ENCODE peak calls at places on chromosomes 13 and 19, in eight cellular contexts. One of them, this sample, is unnamed.

GRCh38 chr13:50979187-50979586 is 69.6 kb downstream of the RNASEH2B start:
- DNase-seq in K562: no peak
- DNase-seq in B cell: no peak
- DNase-seq in heart right ventricle: no peak
- DNase-seq in transverse colon: no peak
- DNase-seq in type B pancreatic cell: no peak
- DNase-seq in esophagus squamous epithelium: no peak
- DNase-seq in fibroblast of lung: peak; percentile 50
- DNase-seq in this sample: no peak

GRCh38 chr19:7783991-7784421 is 21.0 kb downstream of the CLEC4M start:
- DNase-seq in esophagus squamous epithelium: no peak
- DNase-seq in B cell: no peak
- DNase-seq in heart right ventricle: no peak
- DNase-seq in K562: no peak
- DNase-seq in transverse colon: no peak
- DNase-seq in type B pancreatic cell: no peak
- DNase-seq in fibroblast of lung: peak; percentile 53
- DNase-seq in this sample: peak; percentile 6

GRCh38 chr13:110916671-110917142 is 1.8 kb upstream of the ANKRD10 start:
- DNase-seq in heart right ventricle: no peak
- DNase-seq in transverse colon: no peak
- DNase-seq in fibroblast of lung: peak; percentile 51
- DNase-seq in K562: no peak
- DNase-seq in type B pancreatic cell: no peak
- DNase-seq in B cell: no peak
- DNase-seq in esophagus squamous epithelium: no peak
- DNase-seq in this sample: peak; percentile 79

GRCh38 chr13:57633950-57634828 is 2.6 kb downstream of the PCDH17 start:
- DNase-seq in fibroblast of lung: no peak
- DNase-seq in heart right ventricle: peak; percentile 20
- DNase-seq in esophagus squamous epithelium: no peak
- DNase-seq in transverse colon: no peak
- DNase-seq in B cell: no peak
- DNase-seq in K562: no peak
- DNase-seq in type B pancreatic cell: peak; percentile 67
- DNase-seq in this sample: no peak

GRCh38 chr19:51096473-51097165 is 11.6 kb downstream of the CTU1 start:
- DNase-seq in esophagus squamous epithelium: no peak
- DNase-seq in transverse colon: no peak
- DNase-seq in type B pancreatic cell: no peak
- DNase-seq in B cell: no peak
- DNase-seq in fibroblast of lung: no peak
- DNase-seq in K562: no peak
- DNase-seq in heart right ventricle: no peak
- DNase-seq in this sample: no peak

GRCh38 chr19:56139847-56140582 is 1.1 kb upstream of the ZNF444 start:
- DNase-seq in esophagus squamous epithelium: no peak
- DNase-seq in K562: peak; percentile 75
- DNase-seq in B cell: no peak
- DNase-seq in type B pancreatic cell: no peak
- DNase-seq in heart right ventricle: no peak
- DNase-seq in fibroblast of lung: no peak
- DNase-seq in transverse colon: no peak
- DNase-seq in this sample: no peak

GRCh38 chr19:41641879-41642485 is 15.1 kb upstream of the CEACAM4 start:
- DNase-seq in type B pancreatic cell: peak; percentile 40
- DNase-seq in K562: peak; percentile 62
- DNase-seq in heart right ventricle: no peak
- DNase-seq in transverse colon: peak; percentile 82
- DNase-seq in fibroblast of lung: peak; percentile 45
- DNase-seq in B cell: peak; percentile 68
- DNase-seq in esophagus squamous epithelium: no peak
- DNase-seq in this sample: peak; percentile 29

GRCh38 chr19:33432408-33433170 is 59.1 kb downstream of the CEBPG start:
- DNase-seq in type B pancreatic cell: no peak
- DNase-seq in transverse colon: no peak
- DNase-seq in esophagus squamous epithelium: no peak
- DNase-seq in heart right ventricle: no peak
- DNase-seq in B cell: peak; percentile 9
- DNase-seq in K562: no peak
- DNase-seq in fibroblast of lung: no peak
- DNase-seq in this sample: no peak

GRCh38 chr13:109862627-109863026 is 76.2 kb upstream of the IRS2 start:
- DNase-seq in esophagus squamous epithelium: no peak
- DNase-seq in heart right ventricle: no peak
- DNase-seq in fibroblast of lung: peak; percentile 63
- DNase-seq in transverse colon: no peak
- DNase-seq in B cell: no peak
- DNase-seq in K562: no peak
- DNase-seq in type B pancreatic cell: no peak
- DNase-seq in this sample: peak; percentile 52

GRCh38 chr19:10007811-10008211 is 2.5 kb downstream of the COL5A3 start:
- DNase-seq in fibroblast of lung: peak; percentile 88
- DNase-seq in heart right ventricle: peak; percentile 55
- DNase-seq in B cell: no peak
- DNase-seq in K562: no peak
- DNase-seq in type B pancreatic cell: no peak
- DNase-seq in transverse colon: no peak
- DNase-seq in esophagus squamous epithelium: no peak
- DNase-seq in this sample: peak; percentile 50

GRCh38 chr13:60402022-60402421 is 5.0 kb downstream of the TDRD3 start:
- DNase-seq in type B pancreatic cell: no peak
- DNase-seq in fibroblast of lung: no peak
- DNase-seq in heart right ventricle: no peak
- DNase-seq in K562: no peak
- DNase-seq in transverse colon: no peak
- DNase-seq in esophagus squamous epithelium: no peak
- DNase-seq in B cell: no peak
- DNase-seq in this sample: no peak

DNA sequence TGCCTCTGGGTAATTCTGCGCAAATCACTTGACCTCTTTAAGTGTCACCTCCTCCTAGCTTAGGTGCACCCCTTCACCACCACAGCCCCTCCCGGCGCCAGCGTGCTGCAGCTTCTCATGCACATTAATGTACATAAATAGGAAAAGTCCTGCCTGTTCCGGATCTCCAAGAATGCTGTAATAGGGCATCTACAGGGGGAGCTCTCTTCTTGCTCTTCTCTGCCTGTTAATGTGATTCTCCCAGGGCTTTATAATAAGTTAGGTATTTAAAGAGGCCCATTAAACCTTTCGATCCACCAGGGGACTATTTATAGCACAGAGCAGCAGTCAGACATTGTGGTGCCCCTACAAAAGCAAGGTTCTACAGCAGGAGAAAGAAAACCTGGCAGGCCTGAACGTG is 35.3 kb downstream of the SOX1 start:
- DNase-seq in fibroblast of lung: no peak
- DNase-seq in esophagus squamous epithelium: no peak
- DNase-seq in transverse colon: no peak
- DNase-seq in type B pancreatic cell: no peak
- DNase-seq in B cell: no peak
- DNase-seq in heart right ventricle: no peak
- DNase-seq in K562: no peak
- DNase-seq in this sample: no peak
- TF ChIP-seq CTCF in fibroblast of lung: no peak
- TF ChIP-seq CTCF in esophagus squamous epithelium: no peak
- TF ChIP-seq CTCF in transverse colon: peak; percentile 38
- TF ChIP-seq CTCF in type B pancreatic cell: peak; percentile 41
- TF ChIP-seq CTCF in B cell: no peak
- TF ChIP-seq CTCF in heart right ventricle: peak; percentile 23
- TF ChIP-seq CTCF in K562: no peak
- TF ChIP-seq CTCF in this sample: no peak

GRCh38 chr19:13096968-13097330 is 5.7 kb downstream of the LYL1 start:
- DNase-seq in fibroblast of lung: no peak
- DNase-seq in transverse colon: no peak
- DNase-seq in K562: peak; percentile 44
- DNase-seq in esophagus squamous epithelium: no peak
- DNase-seq in type B pancreatic cell: no peak
- DNase-seq in heart right ventricle: peak; percentile 25
- DNase-seq in B cell: no peak
- DNase-seq in this sample: no peak

GRCh38 chr19:13095393-13095784 is 7.3 kb downstream of the LYL1 start:
- DNase-seq in B cell: peak; percentile 74
- DNase-seq in fibroblast of lung: no peak
- DNase-seq in type B pancreatic cell: no peak
- DNase-seq in transverse colon: no peak
- DNase-seq in heart right ventricle: no peak
- DNase-seq in K562: no peak
- DNase-seq in esophagus squamous epithelium: no peak
- DNase-seq in this sample: no peak

GRCh38 chr19:13094771-13095392 is 7.8 kb downstream of the LYL1 start:
- DNase-seq in transverse colon: no peak
- DNase-seq in K562: peak; percentile 65
- DNase-seq in B cell: peak; percentile 68
- DNase-seq in esophagus squamous epithelium: no peak
- DNase-seq in fibroblast of lung: no peak
- DNase-seq in heart right ventricle: no peak
- DNase-seq in type B pancreatic cell: no peak
- DNase-seq in this sample: no peak

GRCh38 chr19:13097331-13098258 is 5.1 kb downstream of the LYL1 start:
- DNase-seq in type B pancreatic cell: no peak
- DNase-seq in fibroblast of lung: no peak
- DNase-seq in esophagus squamous epithelium: no peak
- DNase-seq in heart right ventricle: peak; percentile 66
- DNase-seq in B cell: peak; percentile 66
- DNase-seq in K562: peak; percentile 89
- DNase-seq in transverse colon: no peak
- DNase-seq in this sample: no peak

DNA sequence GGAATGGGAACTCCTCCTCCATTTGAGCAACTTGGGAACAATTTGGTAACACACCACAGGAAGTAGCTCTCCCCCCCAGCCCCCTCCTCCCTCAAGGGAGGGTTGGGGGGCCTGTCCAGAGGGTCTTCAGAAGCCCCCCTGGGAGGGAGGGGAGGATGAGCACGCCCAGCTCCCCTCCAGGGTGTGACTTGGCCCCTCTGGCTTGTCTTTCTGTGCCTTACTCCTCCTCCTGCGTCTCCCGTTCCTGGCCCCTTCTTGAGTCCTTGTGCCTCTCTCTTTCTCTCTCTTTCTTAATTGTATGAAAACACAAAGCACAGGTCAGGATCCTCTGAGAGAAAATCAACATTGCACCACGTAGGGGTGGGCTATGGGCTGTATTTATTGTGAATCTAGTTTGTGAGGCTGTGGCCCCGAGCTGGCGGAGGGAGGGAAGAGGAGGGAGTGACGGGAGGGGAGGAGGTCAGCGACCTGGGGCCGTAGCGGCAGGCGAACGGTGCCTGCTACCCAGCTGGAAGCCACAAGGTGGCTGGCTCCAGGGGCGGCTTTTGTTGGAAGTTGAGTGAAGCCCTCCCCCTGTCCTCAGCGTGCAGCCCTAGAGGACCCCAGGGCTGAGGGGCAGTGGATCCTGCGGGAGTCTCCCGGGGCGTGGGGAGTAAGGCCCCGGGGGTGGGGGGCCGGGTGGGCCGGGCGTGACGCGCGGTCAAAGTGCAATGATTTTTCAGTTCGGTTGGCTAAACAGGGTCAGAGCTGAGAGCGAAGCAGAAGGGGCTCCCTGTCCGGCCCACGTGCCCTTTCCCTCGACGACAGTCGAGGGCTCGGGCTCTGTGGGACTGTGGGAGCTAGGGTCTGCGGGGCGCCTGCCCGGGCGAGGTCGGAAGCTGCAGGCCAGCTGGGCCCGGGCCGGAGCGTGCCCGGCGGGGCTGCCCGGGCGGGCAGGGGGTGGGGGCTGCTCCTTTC is 6.4 kb downstream of the LYL1 start:
- DNase-seq in fibroblast of lung: no peak
- DNase-seq in heart right ventricle: peak; percentile 47
- DNase-seq in K562: peak; percentile 89
- DNase-seq in esophagus squamous epithelium: no peak
- DNase-seq in B cell: peak; percentile 59
- DNase-seq in transverse colon: no peak
- DNase-seq in type B pancreatic cell: no peak
- DNase-seq in this sample: no peak
- TF ChIP-seq CTCF in fibroblast of lung: no peak
- TF ChIP-seq CTCF in heart right ventricle: no peak
- TF ChIP-seq CTCF in K562: peak; percentile 71
- TF ChIP-seq CTCF in esophagus squamous epithelium: peak; percentile 6
- TF ChIP-seq CTCF in B cell: no peak
- TF ChIP-seq CTCF in transverse colon: no peak
- TF ChIP-seq CTCF in type B pancreatic cell: peak; percentile 63
- TF ChIP-seq CTCF in this sample: no peak

GRCh38 chr13:44575741-44576395 is at the start of gene TSC22D1:
- DNase-seq in transverse colon: peak; percentile 57
- DNase-seq in K562: no peak
- DNase-seq in heart right ventricle: peak; percentile 48
- DNase-seq in type B pancreatic cell: no peak
- DNase-seq in B cell: peak; percentile 62
- DNase-seq in esophagus squamous epithelium: no peak
- DNase-seq in fibroblast of lung: peak; percentile 56
- DNase-seq in this sample: peak; percentile 53

GRCh38 chr13:44573790-44574465 is 2.2 kb downstream of the TSC22D1 start:
- DNase-seq in heart right ventricle: no peak
- DNase-seq in B cell: no peak
- DNase-seq in fibroblast of lung: peak; percentile 57
- DNase-seq in K562: peak; percentile 44
- DNase-seq in transverse colon: no peak
- DNase-seq in esophagus squamous epithelium: no peak
- DNase-seq in type B pancreatic cell: no peak
- DNase-seq in this sample: peak; percentile 83

GRCh38 chr13:44575035-44575434 is 1.1 kb downstream of the TSC22D1 start:
- DNase-seq in esophagus squamous epithelium: no peak
- DNase-seq in B cell: no peak
- DNase-seq in transverse colon: no peak
- DNase-seq in fibroblast of lung: no peak
- DNase-seq in type B pancreatic cell: no peak
- DNase-seq in heart right ventricle: no peak
- DNase-seq in K562: no peak
- DNase-seq in this sample: no peak

GRCh38 chr13:44573071-44573470 is 3.1 kb downstream of the TSC22D1 start:
- DNase-seq in B cell: no peak
- DNase-seq in K562: no peak
- DNase-seq in type B pancreatic cell: no peak
- DNase-seq in transverse colon: no peak
- DNase-seq in heart right ventricle: no peak
- DNase-seq in fibroblast of lung: no peak
- DNase-seq in esophagus squamous epithelium: no peak
- DNase-seq in this sample: no peak

GRCh38 chr13:44574466-44574855 is 1.7 kb downstream of the TSC22D1 start:
- DNase-seq in type B pancreatic cell: no peak
- DNase-seq in fibroblast of lung: no peak
- DNase-seq in esophagus squamous epithelium: no peak
- DNase-seq in B cell: no peak
- DNase-seq in transverse colon: no peak
- DNase-seq in K562: no peak
- DNase-seq in heart right ventricle: no peak
- DNase-seq in this sample: no peak
- TF ChIP-seq CTCF in type B pancreatic cell: no peak
- TF ChIP-seq CTCF in fibroblast of lung: no peak
- TF ChIP-seq CTCF in esophagus squamous epithelium: no peak
- TF ChIP-seq CTCF in B cell: no peak
- TF ChIP-seq CTCF in transverse colon: no peak
- TF ChIP-seq CTCF in K562: no peak
- TF ChIP-seq CTCF in heart right ventricle: no peak
- TF ChIP-seq CTCF in this sample: no peak

DNA sequence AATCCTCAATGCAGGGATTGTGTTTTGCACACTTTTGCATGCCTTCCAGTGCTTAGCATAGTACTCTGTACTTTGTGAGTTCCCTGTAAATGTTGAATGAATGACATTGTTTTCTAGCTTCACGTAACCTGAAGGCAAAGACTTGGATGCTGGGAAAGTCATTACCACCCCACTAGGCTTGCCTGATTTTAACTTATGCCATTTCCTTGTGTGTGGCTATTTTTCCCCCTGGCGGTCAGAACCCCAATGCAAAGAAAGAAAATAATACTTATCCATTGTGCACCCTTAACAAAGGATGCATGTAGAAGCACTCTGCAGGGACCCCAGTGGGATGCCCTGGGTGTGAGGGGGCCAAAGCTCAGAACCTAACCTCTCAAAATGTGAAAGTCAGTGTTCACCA is 1.2 kb upstream of the ENOX1 start:
- DNase-seq in B cell: no peak
- DNase-seq in K562: peak; percentile 3
- DNase-seq in transverse colon: no peak
- DNase-seq in type B pancreatic cell: no peak
- DNase-seq in esophagus squamous epithelium: no peak
- DNase-seq in heart right ventricle: no peak
- DNase-seq in fibroblast of lung: peak; percentile 68
- DNase-seq in this sample: peak; percentile 61
- TF ChIP-seq CTCF in B cell: no peak
- TF ChIP-seq CTCF in K562: peak; percentile 3
- TF ChIP-seq CTCF in transverse colon: peak; percentile 25
- TF ChIP-seq CTCF in type B pancreatic cell: peak; percentile 73
- TF ChIP-seq CTCF in esophagus squamous epithelium: no peak
- TF ChIP-seq CTCF in heart right ventricle: peak; percentile 21
- TF ChIP-seq CTCF in fibroblast of lung: peak; percentile 53
- TF ChIP-seq CTCF in this sample: peak; percentile 64